ENCODE peak calls at places on chromosomes 11 and 22, in four cellular contexts. One of them, this sample, is unnamed.

GRCh38 chr11:66840317-66841091 is 2.7 kb upstream of the RCE1 start:
- DNase-seq in HepG2: no peak
- DNase-seq in GM12878: no peak
- DNase-seq in H1: no peak
- DNase-seq in this sample: no peak

GRCh38 chr22:46948411-46949144 is 186.1 kb downstream of the TBC1D22A start:
- DNase-seq in GM12878: no peak
- DNase-seq in HepG2: no peak
- DNase-seq in H1: no peak
- DNase-seq in this sample: no peak

GRCh38 chr11:91587131-91587530 is 637.5 kb upstream of the FAT3 start:
- DNase-seq in HepG2: no peak
- DNase-seq in GM12878: no peak
- DNase-seq in H1: no peak
- DNase-seq in this sample: no peak

GRCh38 chr11:75319035-75319877 is 32.2 kb downstream of the ARRB1 start:
- DNase-seq in GM12878: no peak
- DNase-seq in HepG2: no peak
- DNase-seq in H1: no peak
- DNase-seq in this sample: no peak

GRCh38 chr11:19739872-19740271 is 27.2 kb downstream of the NAV2 start:
- DNase-seq in H1: peak; percentile 57
- DNase-seq in HepG2: peak; percentile 13
- DNase-seq in GM12878: no peak
- DNase-seq in this sample: peak; percentile 20

GRCh38 chr11:124934862-124935547 is 842 bp downstream of the HEPACAM start:
- DNase-seq in H1: no peak
- DNase-seq in GM12878: no peak
- DNase-seq in HepG2: peak; percentile 78
- DNase-seq in this sample: no peak

GRCh38 chr11:63985812-63986155 is 454 bp upstream of the OTUB1 start:
- DNase-seq in H1: no peak
- DNase-seq in GM12878: peak; percentile 15
- DNase-seq in HepG2: no peak
- DNase-seq in this sample: no peak

GRCh38 chr22:30253205-30253852 is 6.8 kb upstream of the LIF start:
- DNase-seq in HepG2: no peak
- DNase-seq in GM12878: no peak
- DNase-seq in H1: no peak
- DNase-seq in this sample: no peak

GRCh38 chr11:75428989-75429640 is 3.9 kb downstream of the KLHL35 start:
- DNase-seq in GM12878: no peak
- DNase-seq in HepG2: no peak
- DNase-seq in H1: no peak
- DNase-seq in this sample: no peak

GRCh38 chr11:121583825-121584224 is 131.1 kb upstream of the SORL1-AS1 start:
- DNase-seq in HepG2: no peak
- DNase-seq in H1: no peak
- DNase-seq in GM12878: no peak
- DNase-seq in this sample: no peak

GRCh38 chr11:57971272-57972012 is 52.2 kb upstream of the OR9Q1 start:
- DNase-seq in HepG2: peak; percentile 16
- DNase-seq in H1: no peak
- DNase-seq in GM12878: no peak
- DNase-seq in this sample: no peak

GRCh38 chr11:117872420-117872961 is 4.0 kb downstream of the FXYD6 start:
- DNase-seq in HepG2: no peak
- DNase-seq in GM12878: no peak
- DNase-seq in H1: no peak
- DNase-seq in this sample: no peak

GRCh38 chr11:44988111-44988510 is 37.4 kb upstream of the TP53I11 start:
- DNase-seq in GM12878: no peak
- DNase-seq in H1: no peak
- DNase-seq in HepG2: no peak
- DNase-seq in this sample: no peak

GRCh38 chr11:74466916-74467885 is at the start of gene KCNE3:
- DNase-seq in HepG2: no peak
- DNase-seq in H1: peak; percentile 58
- DNase-seq in GM12878: no peak
- DNase-seq in this sample: no peak

GRCh38 chr11:92879086-92879485 is 90.4 kb upstream of the MTNR1B start:
- DNase-seq in GM12878: no peak
- DNase-seq in H1: no peak
- DNase-seq in HepG2: no peak
- DNase-seq in this sample: no peak

GRCh38 chr11:41201156-41201555 is 258.3 kb downstream of the LRRC4C start:
- DNase-seq in GM12878: no peak
- DNase-seq in H1: peak; percentile 78
- DNase-seq in HepG2: peak; percentile 21
- DNase-seq in this sample: peak; percentile 71

GRCh38 chr11:133903056-133903455 is 53.7 kb downstream of the IGSF9B start:
- DNase-seq in H1: no peak
- DNase-seq in HepG2: no peak
- DNase-seq in GM12878: no peak
- DNase-seq in this sample: no peak

GRCh38 chr11:61782841-61783240 is 9.6 kb downstream of the TMEM258 start:
- DNase-seq in H1: no peak
- DNase-seq in GM12878: no peak
- DNase-seq in HepG2: no peak
- DNase-seq in this sample: no peak

GRCh38 chr11:116108161-116108560 is 603.9 kb upstream of the CADM1 start:
- DNase-seq in HepG2: no peak
- DNase-seq in GM12878: no peak
- DNase-seq in H1: no peak
- DNase-seq in this sample: no peak

GRCh38 chr22:47135338-47135737 is 372.9 kb downstream of the TBC1D22A start:
- DNase-seq in GM12878: no peak
- DNase-seq in H1: no peak
- DNase-seq in HepG2: no peak
- DNase-seq in this sample: no peak

GRCh38 chr11:18171377-18172000 is 1.1 kb upstream of the MRGPRX4 start:
- DNase-seq in GM12878: no peak
- DNase-seq in HepG2: peak; percentile 53
- DNase-seq in H1: no peak
- DNase-seq in this sample: peak; percentile 8

DNA sequence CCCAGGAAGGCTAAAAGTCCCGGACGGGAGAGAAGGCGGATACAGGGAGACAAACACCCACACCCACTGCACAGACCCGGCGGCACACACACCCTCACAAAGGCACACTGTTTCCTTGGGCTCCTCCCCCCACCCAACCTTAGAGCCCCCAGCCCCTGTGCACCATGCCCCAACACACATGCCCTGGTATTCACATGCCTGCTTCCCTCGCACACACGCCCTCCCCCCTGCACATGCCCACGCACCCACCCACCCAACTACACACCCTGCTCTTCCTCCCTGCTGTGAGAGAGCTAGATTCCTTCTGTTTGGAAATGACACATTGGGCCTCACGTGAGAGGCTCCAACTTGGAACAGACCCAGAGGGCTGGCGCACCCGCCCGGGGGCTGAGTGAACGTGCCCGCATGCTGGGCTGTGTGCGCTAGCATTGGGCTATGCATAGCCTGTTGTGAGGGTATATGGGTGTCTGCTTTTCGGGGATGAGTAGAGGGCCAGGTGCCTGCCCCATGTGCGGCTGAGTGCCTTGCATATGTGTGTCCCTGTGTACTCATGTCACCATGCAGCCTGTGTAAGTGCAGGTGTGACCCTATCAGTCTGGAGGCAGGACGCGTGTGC is 518 bp upstream of the CHRM1 start:
- DNase-seq in HepG2: no peak
- DNase-seq in H1: no peak
- DNase-seq in GM12878: no peak
- DNase-seq in this sample: no peak
- TF ChIP-seq SUZ12 in HepG2: no peak
- TF ChIP-seq SUZ12 in H1: no peak
- TF ChIP-seq SUZ12 in GM12878: no peak
- TF ChIP-seq SUZ12 in this sample: no peak

GRCh38 chr11:112902411-112903011 is 58.7 kb upstream of the NCAM1 start:
- DNase-seq in H1: no peak
- DNase-seq in HepG2: no peak
- DNase-seq in GM12878: no peak
- DNase-seq in this sample: no peak
- TF ChIP-seq ZNF274 in H1: no peak
- TF ChIP-seq ZNF274 in HepG2: no peak
- TF ChIP-seq ZNF274 in GM12878: no peak
- TF ChIP-seq ZNF274 in this sample: no peak

GRCh38 chr11:11395126-11395525 is 42.1 kb upstream of the CSNK2A3 start:
- DNase-seq in HepG2: no peak
- DNase-seq in H1: no peak
- DNase-seq in GM12878: no peak
- DNase-seq in this sample: no peak
- TF ChIP-seq SUZ12 in HepG2: no peak
- TF ChIP-seq SUZ12 in H1: no peak
- TF ChIP-seq SUZ12 in GM12878: no peak
- TF ChIP-seq SUZ12 in this sample: no peak

GRCh38 chr11:123356539-123356938 is 73.5 kb upstream of the GRAMD1B start:
- DNase-seq in GM12878: no peak
- DNase-seq in H1: no peak
- DNase-seq in HepG2: no peak
- DNase-seq in this sample: no peak
- TF ChIP-seq ZNF274 in GM12878: no peak
- TF ChIP-seq ZNF274 in H1: no peak
- TF ChIP-seq ZNF274 in HepG2: no peak
- TF ChIP-seq ZNF274 in this sample: no peak

DNA sequence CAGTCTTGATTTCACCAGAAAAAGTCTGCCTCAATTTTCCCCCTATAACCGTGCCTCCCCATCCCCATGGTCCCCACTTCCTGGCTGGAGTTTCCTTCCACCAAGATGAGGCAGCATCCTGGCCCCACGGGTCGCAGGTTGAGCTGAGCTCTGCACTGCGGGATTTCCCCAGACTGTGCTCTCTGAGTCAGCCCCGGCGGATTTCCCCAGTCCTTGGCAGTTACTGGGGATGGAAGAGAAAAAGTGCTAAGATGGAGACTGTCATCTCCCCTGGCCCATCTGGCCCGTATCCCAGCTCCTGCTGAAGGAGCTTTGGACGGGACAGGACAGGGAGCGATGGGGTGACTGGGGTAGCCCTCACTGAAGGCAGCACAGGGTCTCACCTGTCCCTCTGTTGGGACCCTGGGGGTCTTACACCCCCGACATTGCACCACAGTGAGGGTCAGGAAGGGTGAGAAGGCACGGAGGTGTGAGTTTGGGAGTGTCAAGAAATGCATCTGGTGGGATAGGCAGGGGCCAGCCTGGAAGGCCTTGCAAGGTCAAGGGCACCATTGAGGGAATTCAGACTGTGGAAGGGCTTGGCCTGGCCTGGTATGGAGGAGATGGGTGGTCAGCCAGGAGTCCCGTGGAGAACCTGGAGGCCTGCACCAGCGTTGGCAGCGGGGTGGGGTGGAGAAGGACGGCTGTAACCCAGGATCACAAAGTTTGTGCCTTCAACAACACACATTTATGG is 36.5 kb downstream of the NADSYN1 start:
- DNase-seq in H1: peak; percentile 33
- DNase-seq in GM12878: peak; percentile 27
- DNase-seq in HepG2: no peak
- DNase-seq in this sample: no peak
- TF ChIP-seq SUZ12 in H1: no peak
- TF ChIP-seq SUZ12 in GM12878: no peak
- TF ChIP-seq SUZ12 in HepG2: no peak
- TF ChIP-seq SUZ12 in this sample: no peak

GRCh38 chr11:65182258-65183170 is 786 bp downstream of the CAPN1 start:
- DNase-seq in GM12878: no peak
- DNase-seq in HepG2: peak; percentile 34
- DNase-seq in H1: no peak
- DNase-seq in this sample: no peak
- TF ChIP-seq ZNF274 in GM12878: no peak
- TF ChIP-seq ZNF274 in HepG2: peak; percentile 82
- TF ChIP-seq ZNF274 in H1: no peak
- TF ChIP-seq ZNF274 in this sample: no peak

GRCh38 chr22:18033204-18033998 is 9.0 kb upstream of the MICAL3 start:
- DNase-seq in HepG2: no peak
- DNase-seq in GM12878: no peak
- DNase-seq in H1: no peak
- DNase-seq in this sample: no peak

GRCh38 chr22:18034076-18034475 is 9.7 kb upstream of the MICAL3 start:
- DNase-seq in GM12878: no peak
- DNase-seq in H1: no peak
- DNase-seq in HepG2: no peak
- DNase-seq in this sample: no peak

GRCh38 chr22:18031670-18032454 is 7.5 kb upstream of the MICAL3 start:
- DNase-seq in H1: no peak
- DNase-seq in HepG2: no peak
- DNase-seq in GM12878: no peak
- DNase-seq in this sample: no peak

GRCh38 chr22:18032455-18033101 is 8.2 kb upstream of the MICAL3 start:
- DNase-seq in H1: no peak
- DNase-seq in GM12878: no peak
- DNase-seq in HepG2: no peak
- DNase-seq in this sample: no peak

GRCh38 chr22:18035740-18036139 is 11.4 kb upstream of the MICAL3 start:
- DNase-seq in HepG2: peak; percentile 82
- DNase-seq in H1: no peak
- DNase-seq in GM12878: no peak
- DNase-seq in this sample: no peak
- TF ChIP-seq SUZ12 in HepG2: no peak
- TF ChIP-seq SUZ12 in H1: no peak
- TF ChIP-seq SUZ12 in GM12878: no peak
- TF ChIP-seq SUZ12 in this sample: no peak